ENCODE peak calls at places on chromosomes 4 and X, in eight cellular contexts. N, D, W, O, S, I, U and L are unnamed samples.
A peak's percentile ranks its signal among the peaks of the same experiment; 100 is the strongest.

GRCh38 chr4:168811207-168811606 is 198.8 kb downstream of the CBR4 start:
- DNase-seq in D (no peak), S (no peak), W (no peak), I (no peak), N (no peak), O (no peak), U (no peak), L (no peak)

GRCh38 chr4:102008711-102009110 is 218.2 kb downstream of the BANK1 start:
- DNase-seq in D (no peak), U (no peak), W (no peak), S (no peak), N (no peak), I (no peak), O (no peak), L (no peak)

GRCh38 chr4:159012381-159012780 is 90.5 kb upstream of the RAPGEF2 start:
- DNase-seq in N (no peak), S (no peak), I (no peak), W (no peak), U (no peak), O (peak; percentile 17), D (no peak), L (no peak)

GRCh38 chr4:6953751-6954380 is 44.2 kb downstream of the TBC1D14 start:
- DNase-seq in N (peak; percentile 64), O (no peak), S (peak; percentile 96), I (peak; percentile 72), W (peak; percentile 80), U (no peak), D (peak; percentile 78), L (no peak)

GRCh38 chr4:77776182-77777134 is 42.7 kb downstream of the CNOT6L start:
- DNase-seq in O (no peak), U (no peak), I (no peak), N (no peak), W (no peak), S (no peak), D (no peak), L (no peak)

GRCh38 chr4:159422626-159423025 is 319.7 kb downstream of the RAPGEF2 start:
- DNase-seq in U (no peak), N (no peak), S (no peak), I (no peak), O (no peak), W (no peak), D (no peak), L (no peak)

GRCh38 chr4:188781655-188782054 is 642.4 kb downstream of the TRIML1 start:
- DNase-seq in S (no peak), I (peak; percentile 19), D (no peak), U (no peak), O (peak; percentile 20), N (no peak), W (no peak), L (no peak)

GRCh38 chrX:70262952-70263567 is 3.1 kb upstream of the P2RY4 start:
- DNase-seq in S (no peak), D (no peak), W (no peak), O (peak; percentile 56), N (peak; percentile 27), I (peak; percentile 72), U (peak; percentile 33), L (peak; percentile 38)

GRCh38 chr4:33696066-33696465 is 2548.2 kb downstream of the ARAP2 start:
- DNase-seq in D (no peak), U (no peak), N (no peak), S (no peak), W (no peak), O (no peak), I (no peak), L (no peak)

GRCh38 chr4:2378408-2378807 is 40.0 kb downstream of the ZFYVE28 start:
- DNase-seq in N (no peak), D (no peak), U (no peak), I (no peak), S (no peak), O (no peak), W (no peak), L (no peak)

GRCh38 chr4:40881096-40881495 is 131.3 kb downstream of the NSUN7 start:
- DNase-seq in N (no peak), I (no peak), D (no peak), S (no peak), O (no peak), U (no peak), W (no peak), L (no peak)

GRCh38 chr4:25813705-25814104 is 49.1 kb downstream of the SEL1L3 start:
- DNase-seq in O (peak; percentile 55), W (no peak), D (no peak), I (no peak), S (peak; percentile 32), N (peak; percentile 28), U (no peak), L (no peak)

GRCh38 chrX:106484233-106484632 is 127.5 kb upstream of the RADX start:
- DNase-seq in N (no peak), D (no peak), I (no peak), U (peak; percentile 35), S (no peak), W (no peak), O (no peak), L (peak; percentile 52)

DNA sequence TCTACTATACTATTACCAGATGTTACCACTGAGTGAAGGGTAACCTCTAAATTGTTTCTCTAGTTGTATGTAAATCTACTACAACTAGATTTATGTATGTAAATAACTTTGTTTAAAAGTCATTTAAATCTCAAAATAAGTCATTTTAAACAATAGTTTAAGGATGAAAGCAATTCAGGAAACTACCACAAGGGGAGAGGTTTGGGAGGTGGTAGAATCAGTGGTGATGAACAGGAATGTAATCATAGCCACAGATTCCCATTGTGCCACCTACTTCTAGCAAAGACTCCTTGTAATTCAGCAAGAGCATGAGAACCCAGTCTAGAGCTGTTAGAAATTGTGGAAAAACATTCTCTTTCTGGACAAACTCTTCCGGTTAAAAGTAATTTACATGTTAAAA is 234.6 kb downstream of the SLC7A11 start:
- DNase-seq in N (no peak), S (no peak), U (no peak), O (no peak), D (no peak), I (no peak), W (no peak), L (no peak)
- TF ChIP-seq CTCF in N (no peak), S (no peak), U (no peak), O (no peak), D (no peak), I (no peak), W (no peak), L (no peak)

GRCh38 chr4:82388405-82388804 is 14.6 kb upstream of the HNRNPD start:
- DNase-seq in W (no peak), O (no peak), S (no peak), D (no peak), I (no peak), U (no peak), N (no peak), L (no peak)
- TF ChIP-seq CTCF in W (no peak), O (no peak), S (no peak), D (no peak), I (no peak), U (no peak), N (no peak), L (no peak)

DNA sequence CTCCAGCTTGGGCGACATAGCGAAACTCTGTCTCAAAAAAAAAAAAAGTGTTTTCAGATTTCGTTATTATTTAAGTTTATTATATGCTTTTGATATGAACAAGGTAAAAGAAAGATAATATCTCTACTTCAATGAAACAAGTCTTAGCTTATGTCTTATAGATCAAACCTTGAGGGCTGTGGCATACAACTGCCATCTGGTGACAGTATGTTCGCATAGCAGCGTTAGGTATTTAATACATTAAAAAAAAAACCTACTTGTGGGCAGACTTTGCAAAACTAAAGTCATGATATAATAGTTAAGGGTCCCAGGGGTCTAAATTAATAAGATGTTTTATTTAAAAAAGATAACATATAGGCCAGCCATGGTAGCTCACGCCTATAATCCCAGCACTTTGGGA is 161.2 kb upstream of the AMOT start:
- DNase-seq in O (peak; percentile 6), W (no peak), N (no peak), I (no peak), D (no peak), S (no peak), U (no peak), L (no peak)
- TF ChIP-seq CTCF in O (no peak), W (no peak), N (no peak), I (no peak), D (no peak), S (no peak), U (no peak), L (no peak)

GRCh38 chr4:4379540-4380087 is 7.3 kb upstream of the NSG1 start:
- DNase-seq in D (no peak), U (no peak), O (no peak), S (no peak), W (no peak), I (no peak), N (no peak), L (no peak)
- TF ChIP-seq CTCF in D (no peak), U (no peak), O (no peak), S (no peak), W (no peak), I (no peak), N (no peak), L (no peak)

GRCh38 chr4:171484681-171485080 is 328.5 kb upstream of the GALNTL6 start:
- DNase-seq in I (no peak), U (no peak), N (no peak), D (no peak), O (no peak), S (no peak), W (no peak), L (no peak)
- TF ChIP-seq CTCF in I (no peak), U (no peak), N (no peak), D (no peak), O (no peak), S (no peak), W (no peak), L (no peak)

DNA sequence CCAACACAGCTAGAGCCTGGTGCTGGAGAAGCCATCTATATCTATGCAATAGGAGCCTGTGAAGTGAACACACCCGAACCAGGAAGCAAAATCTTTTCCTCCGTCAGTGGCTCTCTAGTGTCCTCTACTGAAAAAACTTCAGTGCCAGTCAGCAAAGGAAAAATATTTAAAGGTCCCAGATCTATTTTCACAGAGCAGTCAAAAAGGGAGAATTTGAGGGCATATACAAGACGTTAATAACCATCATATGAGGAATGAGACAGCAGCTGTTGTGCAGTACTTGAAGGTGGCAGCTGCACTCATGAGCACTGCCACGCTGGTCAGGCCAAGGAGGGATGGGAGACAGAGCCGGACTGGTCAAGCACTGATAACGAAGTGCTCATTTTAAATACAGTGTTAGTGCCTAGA is 14.4 kb downstream of the MCUB start:
- DNase-seq in O (peak; percentile 53), U (no peak), I (peak; percentile 14), W (no peak), N (no peak), S (no peak), D (no peak), L (no peak)
- TF ChIP-seq CTCF in O (peak; percentile 41), U (no peak), I (no peak), W (no peak), N (peak; percentile 11), S (no peak), D (no peak), L (no peak)